ENCODE peak calls at places on chromosomes 3 and 15, in six cellular contexts. D, Z, V, Q, A and O are unnamed samples.

GRCh38 chr15:96146711-96147110 is 183.8 kb upstream of the NR2F2 start:
- DNase-seq in D (no peak), Z (no peak), V (no peak), Q (no peak), A (no peak), O (no peak)

GRCh38 chr3:113000691-113001090 is 9.9 kb downstream of the GTPBP8 start:
- DNase-seq in D (no peak), Z (no peak), V (no peak), Q (no peak), A (no peak), O (no peak)

GRCh38 chr3:14234197-14235002 is 55.8 kb downstream of the LSM3 start:
- DNase-seq in D (peak; percentile 83), Z (no peak), V (peak; percentile 64), Q (peak; percentile 73), A (no peak), O (no peak)

GRCh38 chr15:39581501-39582285 is 814 bp downstream of the THBS1 start:
- DNase-seq in D (peak; percentile 60), Z (peak; percentile 32), V (peak; percentile 65), Q (peak; percentile 82), A (peak; percentile 77), O (no peak)

GRCh38 chr3:88003115-88003755 is 55.6 kb downstream of the CGGBP1 start:
- DNase-seq in D (peak; percentile 81), Z (peak; percentile 63), V (no peak), Q (no peak), A (no peak), O (peak; percentile 19)

GRCh38 chr3:103653996-103654395 is 1219.2 kb downstream of the ZPLD1 start:
- DNase-seq in D (no peak), Z (no peak), V (no peak), Q (no peak), A (no peak), O (peak; percentile 82)

GRCh38 chr15:35540885-35541284 is 5.1 kb downstream of the DPH6 start:
- DNase-seq in D (peak; percentile 79), Z (peak; percentile 64), V (no peak), Q (no peak), A (no peak), O (no peak)

GRCh38 chr3:139472380-139473010 is 3.8 kb downstream of the RBP2 start:
- DNase-seq in D (no peak), Z (no peak), V (no peak), Q (no peak), A (no peak), O (no peak)

GRCh38 chr3:33920511-33920910 is 122.1 kb downstream of the PDCD6IP start:
- DNase-seq in D (no peak), Z (no peak), V (no peak), Q (no peak), A (no peak), O (no peak)

GRCh38 chr3:101635345-101635744 is 41.6 kb downstream of the ZBTB11 start:
- DNase-seq in D (no peak), Z (no peak), V (no peak), Q (no peak), A (peak; percentile 6), O (no peak)

GRCh38 chr3:167989999-167990398 is 105.7 kb downstream of the GOLIM4 start:
- DNase-seq in D (no peak), Z (no peak), V (no peak), Q (no peak), A (no peak), O (no peak)

GRCh38 chr3:127800508-127800907 is 21.8 kb downstream of the MGLL start:
- DNase-seq in D (no peak), Z (peak; percentile 84), V (no peak), Q (no peak), A (peak; percentile 25), O (no peak)

GRCh38 chr15:53256457-53256856 is 466.3 kb upstream of the ONECUT1 start:
- DNase-seq in D (no peak), Z (no peak), V (no peak), Q (no peak), A (no peak), O (no peak)

GRCh38 chr15:83207622-83208356 is at the start of gene HDGFL3:
- DNase-seq in D (peak; percentile 42), Z (peak; percentile 70), V (peak; percentile 46), Q (peak; percentile 45), A (peak; percentile 78), O (no peak)

GRCh38 chr3:87336761-87337160 is 60.4 kb upstream of the POU1F1 start:
- DNase-seq in D (no peak), Z (no peak), V (no peak), Q (no peak), A (no peak), O (no peak)

GRCh38 chr3:31909455-31909854 is 71.6 kb downstream of the OSBPL10 start:
- DNase-seq in D (no peak), Z (no peak), V (no peak), Q (no peak), A (no peak), O (no peak)

GRCh38 chr15:100945006-100945405 is 25.8 kb downstream of the LRRK1 start:
- DNase-seq in D (no peak), Z (no peak), V (no peak), Q (no peak), A (no peak), O (no peak)

GRCh38 chr3:32106929-32107362 is 526 bp downstream of the GPD1L start:
- DNase-seq in D (peak; percentile 10), Z (peak; percentile 7), V (peak; percentile 66), Q (peak; percentile 84), A (no peak), O (no peak)

GRCh38 chr3:6821411-6821810 is 39.5 kb upstream of the GRM7 start:
- DNase-seq in D (no peak), Z (peak; percentile 63), V (no peak), Q (no peak), A (no peak), O (no peak)
- H3K4me3 ChIP-seq in D (no peak overlapping the region), Z (no peak overlapping the region), V (no peak overlapping the region), Q (no peak overlapping the region), A (no peak overlapping the region), O (no peak overlapping the region)

GRCh38 chr3:39147711-39148115 is 5.7 kb downstream of the CSRNP1 start:
- DNase-seq in D (no peak), Z (peak; percentile 67), V (no peak), Q (peak; percentile 65), A (peak; percentile 90), O (no peak)
- H3K4me3 ChIP-seq in D (no peak overlapping the region), Z (no peak overlapping the region), V (peak overlapping the region; percentile 70), Q (no peak overlapping the region), A (peak overlapping the region; percentile 25), O (no peak overlapping the region)

DNA sequence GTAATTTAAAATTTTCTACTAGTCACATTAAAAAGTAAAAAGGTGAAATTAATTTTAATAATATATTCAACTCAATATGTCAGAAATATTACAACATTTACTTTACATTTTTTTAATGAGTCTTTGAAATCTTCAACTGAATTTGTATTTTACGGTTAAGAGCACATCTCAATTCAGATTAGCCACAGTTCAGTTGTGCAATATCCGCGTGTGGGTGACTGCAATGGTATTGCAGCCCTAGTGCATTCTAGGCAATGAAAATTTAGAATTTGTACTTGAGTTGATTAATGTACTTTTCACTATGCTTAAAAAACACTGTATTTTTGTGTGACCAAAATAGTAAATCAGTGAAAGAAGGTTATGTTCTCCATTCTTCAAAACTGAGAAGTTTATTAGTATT is 57.3 kb downstream of the CEP63 start:
- DNase-seq in D (no peak), Z (no peak), V (no peak), Q (no peak), A (peak; percentile 40), O (no peak)
- H3K4me3 ChIP-seq in D (no peak overlapping the region), Z (no peak overlapping the region), V (no peak overlapping the region), Q (no peak overlapping the region), A (no peak overlapping the region), O (no peak overlapping the region)

GRCh38 chr3:45912435-45912834 is 26.1 kb downstream of the CCR9 start:
- DNase-seq in D (no peak), Z (no peak), V (no peak), Q (no peak), A (no peak), O (no peak)

GRCh38 chr3:45915518-45916231 is 27.6 kb upstream of the CXCR6 start:
- DNase-seq in D (peak; percentile 50), Z (peak; percentile 78), V (peak; percentile 37), Q (peak; percentile 48), A (peak; percentile 84), O (no peak)

GRCh38 chr3:45917146-45917885 is 25.9 kb upstream of the CXCR6 start:
- DNase-seq in D (no peak), Z (no peak), V (no peak), Q (no peak), A (no peak), O (no peak)

GRCh38 chr3:45914362-45915077 is 28.2 kb downstream of the CCR9 start:
- DNase-seq in D (no peak), Z (no peak), V (no peak), Q (no peak), A (no peak), O (no peak)

DNA sequence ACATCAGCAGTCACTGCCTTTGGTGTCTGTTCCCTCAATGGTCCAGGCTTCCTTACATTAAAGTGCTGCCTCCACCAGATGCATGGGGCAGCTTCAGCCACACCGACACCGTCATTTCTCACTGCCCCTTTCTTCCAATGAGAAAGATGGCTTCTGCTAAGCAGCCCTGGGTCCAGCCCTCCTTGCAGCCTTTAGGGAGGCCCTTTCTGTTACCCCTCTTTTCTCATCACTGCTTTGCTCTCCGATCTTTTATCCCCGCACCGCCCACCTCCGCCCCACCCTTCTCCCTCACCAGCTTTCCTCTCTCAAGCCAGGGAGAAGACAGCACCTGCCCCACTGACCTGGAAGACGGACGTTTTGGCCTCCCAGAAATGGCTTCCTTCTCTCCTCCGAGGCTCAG is 28.2 kb upstream of the CXCR6 start:
- DNase-seq in D (no peak), Z (no peak), V (no peak), Q (no peak), A (no peak), O (no peak)
- H3K4me3 ChIP-seq in D (no peak overlapping the region), Z (no peak overlapping the region), V (no peak overlapping the region), Q (no peak overlapping the region), A (no peak overlapping the region), O (no peak overlapping the region)

GRCh38 chr3:157156844-157157635 is 2.9 kb downstream of the CCNL1 start:
- DNase-seq in D (peak; percentile 51), Z (no peak), V (no peak), Q (no peak), A (no peak), O (no peak)

GRCh38 chr3:157157836-157158235 is 2.1 kb downstream of the CCNL1 start:
- DNase-seq in D (no peak), Z (no peak), V (no peak), Q (no peak), A (no peak), O (no peak)

GRCh38 chr3:157154563-157155333 is 5.2 kb downstream of the CCNL1 start:
- DNase-seq in D (no peak), Z (no peak), V (no peak), Q (no peak), A (no peak), O (no peak)

GRCh38 chr3:157152930-157153329 is 7.0 kb downstream of the CCNL1 start:
- DNase-seq in D (no peak), Z (no peak), V (no peak), Q (no peak), A (no peak), O (no peak)

GRCh38 chr3:157155591-157155990 is 4.4 kb downstream of the CCNL1 start:
- DNase-seq in D (no peak), Z (no peak), V (no peak), Q (no peak), A (no peak), O (no peak)
- H3K4me3 ChIP-seq in D (peak overlapping the region; percentile 88), Z (no peak overlapping the region), V (peak overlapping the region; percentile 74), Q (no peak overlapping the region), A (no peak overlapping the region), O (no peak overlapping the region)

GRCh38 chr15:73988075-73988969 is 3.8 kb downstream of the STOML1 start:
- DNase-seq in D (no peak), Z (peak; percentile 19), V (no peak), Q (no peak), A (no peak), O (no peak)
- H3K4me3 ChIP-seq in D (no peak overlapping the region), Z (no peak overlapping the region), V (no peak overlapping the region), Q (no peak overlapping the region), A (no peak overlapping the region), O (no peak overlapping the region)